ENCODE peak calls at places on chromosomes 4 and X, in four cellular contexts. One of them, this sample, is unnamed.

GRCh38 chr4:148757171-148757570 is 315.0 kb upstream of the NR3C2 start:
- DNase-seq in activated T-cell treated with anti-CD3 and anti-CD28 coated beads for 1 hour: no peak
- DNase-seq in GM03348: no peak
- DNase-seq in dorsolateral prefrontal cortex: no peak
- DNase-seq in this sample: no peak

GRCh38 chrX:136260801-136261200 is 9.6 kb upstream of the MAP7D3 start:
- DNase-seq in activated T-cell treated with anti-CD3 and anti-CD28 coated beads for 1 hour: no peak
- DNase-seq in GM03348: peak
- DNase-seq in dorsolateral prefrontal cortex: no peak
- DNase-seq in this sample: no peak

GRCh38 chr4:148514581-148514980 is 72.4 kb upstream of the NR3C2 start:
- DNase-seq in activated T-cell treated with anti-CD3 and anti-CD28 coated beads for 1 hour: no peak
- DNase-seq in GM03348: no peak
- DNase-seq in dorsolateral prefrontal cortex: no peak
- DNase-seq in this sample: no peak

GRCh38 chr4:80788798-80789197 is 241.7 kb upstream of the BMP3 start:
- DNase-seq in activated T-cell treated with anti-CD3 and anti-CD28 coated beads for 1 hour: no peak
- DNase-seq in GM03348: no peak
- DNase-seq in dorsolateral prefrontal cortex: no peak
- DNase-seq in this sample: no peak

GRCh38 chr4:63233679-63234078 is 1175.6 kb downstream of the TECRL start:
- DNase-seq in activated T-cell treated with anti-CD3 and anti-CD28 coated beads for 1 hour: no peak
- DNase-seq in GM03348: no peak
- DNase-seq in dorsolateral prefrontal cortex: no peak
- DNase-seq in this sample: no peak

GRCh38 chrX:20857746-20858145 is 516.5 kb upstream of the CNKSR2 start:
- DNase-seq in activated T-cell treated with anti-CD3 and anti-CD28 coated beads for 1 hour: no peak
- DNase-seq in GM03348: peak
- DNase-seq in dorsolateral prefrontal cortex: peak
- DNase-seq in this sample: no peak

GRCh38 chr4:88697113-88697512 is 516 bp downstream of the NAP1L5 start:
- DNase-seq in activated T-cell treated with anti-CD3 and anti-CD28 coated beads for 1 hour: no peak
- DNase-seq in GM03348: peak
- DNase-seq in dorsolateral prefrontal cortex: no peak
- DNase-seq in this sample: no peak

GRCh38 chr4:149234798-149235197 is 580.8 kb downstream of the IQCM start:
- DNase-seq in activated T-cell treated with anti-CD3 and anti-CD28 coated beads for 1 hour: no peak
- DNase-seq in GM03348: no peak
- DNase-seq in dorsolateral prefrontal cortex: no peak
- DNase-seq in this sample: no peak

GRCh38 chrX:115388879-115389278 is 99.4 kb downstream of the LUZP4 start:
- DNase-seq in activated T-cell treated with anti-CD3 and anti-CD28 coated beads for 1 hour: no peak
- DNase-seq in GM03348: no peak
- DNase-seq in dorsolateral prefrontal cortex: no peak
- DNase-seq in this sample: no peak

GRCh38 chrX:100649550-100650356 is 5.8 kb downstream of the SRPX2 start:
- DNase-seq in activated T-cell treated with anti-CD3 and anti-CD28 coated beads for 1 hour: no peak
- DNase-seq in GM03348: peak
- DNase-seq in dorsolateral prefrontal cortex: no peak
- DNase-seq in this sample: no peak

GRCh38 chr4:127012549-127012948 is 620.2 kb upstream of the INTU start:
- DNase-seq in activated T-cell treated with anti-CD3 and anti-CD28 coated beads for 1 hour: no peak
- DNase-seq in GM03348: peak
- DNase-seq in dorsolateral prefrontal cortex: no peak
- DNase-seq in this sample: no peak

GRCh38 chr4:183984561-183984960 is 79.5 kb downstream of the STOX2 start:
- DNase-seq in activated T-cell treated with anti-CD3 and anti-CD28 coated beads for 1 hour: no peak
- DNase-seq in GM03348: no peak
- DNase-seq in dorsolateral prefrontal cortex: peak
- DNase-seq in this sample: no peak

GRCh38 chr4:140223056-140223810 is 69.2 kb upstream of the MAML3 start:
- DNase-seq in activated T-cell treated with anti-CD3 and anti-CD28 coated beads for 1 hour: no peak
- DNase-seq in GM03348: no peak
- DNase-seq in dorsolateral prefrontal cortex: no peak
- DNase-seq in this sample: no peak

GRCh38 chr4:76601791-76602190 is 166.8 kb downstream of the SHROOM3 start:
- DNase-seq in activated T-cell treated with anti-CD3 and anti-CD28 coated beads for 1 hour: no peak
- DNase-seq in GM03348: peak
- DNase-seq in dorsolateral prefrontal cortex: no peak
- DNase-seq in this sample: no peak

This sample was measured in BE2C.